ENCODE peak calls at places on chromosomes 4 and X, in seven cellular contexts. M is WERI-Rb-1, Y is cardiac muscle cell, W is heart left ventricle, L is fibroblast of mammary gland, F is left ventricle myocardium inferior, T is fibroblast of pulmonary artery. C is an unnamed sample.

GRCh38 chr4:147924604-147925412 is 192.9 kb downstream of the ARHGAP10 start:
- DNase-seq in Y (peak), W (no peak), T (peak), L (peak), F (no peak), M (peak), C (peak)

GRCh38 chrX:45801554-45801953 is 600.9 kb upstream of the DIPK2B start:
- DNase-seq in T (peak), W (no peak), L (peak), F (no peak), M (no peak), Y (peak), C (peak)

GRCh38 chr4:169080970-169081369 is 70.9 kb upstream of the CBR4 start:
- DNase-seq in M (no peak), F (no peak), T (peak), Y (no peak), L (peak), W (no peak), C (peak)

GRCh38 chrX:64850371-64851082 is 125.7 kb downstream of the ZC4H2 start:
- DNase-seq in W (no peak), L (no peak), Y (no peak), F (no peak), T (no peak), M (no peak), C (no peak)

GRCh38 chr4:158170691-158171455 is 2.0 kb downstream of the GASK1B start:
- DNase-seq in T (peak), F (peak), L (peak), M (peak), W (peak), Y (no peak), C (peak)

GRCh38 chr4:137200322-137200721 is 332.0 kb downstream of the PCDH18 start:
- DNase-seq in Y (no peak), W (no peak), F (no peak), L (no peak), T (no peak), M (no peak), C (no peak)

GRCh38 chrX:123731987-123732678 is 719 bp downstream of the THOC2 start:
- DNase-seq in W (no peak), L (no peak), F (no peak), T (no peak), M (peak), Y (peak), C (peak)

GRCh38 chrX:20595928-20596550 is 329.3 kb upstream of the RPS6KA3 start:
- DNase-seq in M (no peak), Y (no peak), W (no peak), T (peak), F (no peak), L (peak), C (peak)

GRCh38 chrX:39445336-39445735 is 644.1 kb downstream of the MID1IP1 start:
- DNase-seq in T (peak), F (no peak), M (peak), Y (peak), W (no peak), L (no peak), C (no peak)

GRCh38 chrX:68699960-68700746 is 52.7 kb downstream of the STARD8 start:
- DNase-seq in Y (no peak), F (no peak), M (no peak), W (no peak), T (peak), L (peak), C (no peak)

GRCh38 chr4:93203708-93204107 is 624.8 kb upstream of the ATOH1 start:
- DNase-seq in T (peak), F (no peak), Y (no peak), W (no peak), L (peak), M (no peak), C (no peak)

GRCh38 chrX:63889001-63889400 is 104.0 kb upstream of the ARHGEF9 start:
- DNase-seq in W (no peak), T (peak), M (no peak), L (peak), F (no peak), Y (no peak), C (peak)

GRCh38 chrX:22534643-22535042 is 261.9 kb downstream of the CBLL2 start:
- DNase-seq in F (peak), M (no peak), Y (no peak), W (no peak), T (peak), L (peak), C (peak)

GRCh38 chrX:71536285-71536684 is 3.4 kb downstream of the OGT start:
- DNase-seq in F (no peak), L (no peak), Y (no peak), M (no peak), W (no peak), T (no peak), C (no peak)

GRCh38 chr4:75769044-75769443 is 44.7 kb downstream of the USO1 start:
- DNase-seq in W (no peak), T (peak), F (no peak), M (no peak), L (peak), Y (no peak), C (peak)

GRCh38 chrX:4397471-4397870 is 684.0 kb upstream of the PRKX start:
- DNase-seq in F (no peak), T (no peak), Y (no peak), W (no peak), L (no peak), M (no peak), C (no peak)

GRCh38 chrX:134544614-134545255 is 84.8 kb downstream of the HPRT1 start:
- DNase-seq in F (no peak), M (no peak), Y (peak), L (no peak), W (no peak), T (no peak), C (no peak)

GRCh38 chrX:118978451-118978850 is 4.0 kb downstream of the LONRF3 start:
- DNase-seq in M (no peak), Y (no peak), W (no peak), F (no peak), T (no peak), L (no peak), C (no peak)

GRCh38 chr4:174672276-174672675 is 150.0 kb upstream of the HPGD start:
- DNase-seq in L (no peak), W (no peak), M (no peak), Y (no peak), T (no peak), F (no peak), C (no peak)

GRCh38 chr4:148964456-148964855 is 522.2 kb upstream of the NR3C2 start:
- DNase-seq in L (no peak), W (no peak), T (no peak), F (no peak), M (peak), Y (no peak), C (no peak)

GRCh38 chrX:70436380-70436779 is 8.3 kb upstream of the DLG3 start:
- DNase-seq in L (peak), M (peak), Y (peak), W (no peak), F (no peak), T (no peak), C (no peak)

GRCh38 chrX:68698955-68699354 is 51.5 kb downstream of the STARD8 start:
- DNase-seq in M (no peak), W (no peak), F (no peak), Y (no peak), L (no peak), T (no peak), C (no peak)

GRCh38 chr4:106444557-106444956 is 76.0 kb upstream of the GIMD1 start:
- DNase-seq in Y (no peak), F (no peak), W (no peak), L (no peak), T (peak), M (no peak), C (no peak)

GRCh38 chr4:1402516-1403101 is 3.6 kb downstream of the NKX1-1 start:
- DNase-seq in Y (no peak), L (no peak), M (peak), T (no peak), F (no peak), W (no peak), C (no peak)

GRCh38 chr4:176137626-176138025 is 57.8 kb downstream of the SPATA4 start:
- DNase-seq in T (peak), M (no peak), L (peak), Y (no peak), F (no peak), W (no peak), C (no peak)

GRCh38 chr4:76449362-76449767 is 14.3 kb downstream of the SHROOM3 start:
- DNase-seq in W (no peak), M (no peak), F (no peak), L (no peak), T (peak), Y (no peak), C (no peak)

GRCh38 chr4:665381-665750 is 8.7 kb downstream of the ATP5ME start:
- DNase-seq in Y (no peak), M (no peak), W (peak), T (no peak), F (no peak), L (no peak), C (no peak)

GRCh38 chr4:158250321-158250720 is 40.0 kb downstream of the TMEM144 start:
- DNase-seq in T (no peak), Y (no peak), L (no peak), F (no peak), M (no peak), W (no peak), C (no peak)

GRCh38 chr4:152843476-152844107 is 63.8 kb downstream of the ARFIP1 start:
- DNase-seq in Y (no peak), L (no peak), T (no peak), F (no peak), W (no peak), M (peak), C (no peak)

GRCh38 chr4:3065551-3065950 is 8.8 kb downstream of the HTT-AS start:
- DNase-seq in W (no peak), T (no peak), F (no peak), L (peak), M (no peak), Y (no peak), C (peak)

GRCh38 chr4:43132010-43132582 is 239.6 kb downstream of the GRXCR1 start:
- DNase-seq in M (peak), W (no peak), T (peak), F (peak), Y (peak), L (peak), C (peak)

GRCh38 chr4:118141240-118141639 is 107.0 kb downstream of the NDST3 start:
- DNase-seq in L (no peak), T (no peak), W (no peak), F (no peak), M (no peak), Y (no peak), C (no peak)

GRCh38 chrX:46796574-46797191 is 37.8 kb upstream of the SLC9A7 start:
- DNase-seq in W (peak), L (peak), F (peak), Y (peak), M (peak), T (peak), C (peak)

GRCh38 chrX:104309169-104309568 is 54.4 kb upstream of the ESX1 start:
- DNase-seq in M (no peak), F (no peak), Y (no peak), L (no peak), T (no peak), W (no peak), C (no peak)
- TF ChIP-seq CTCF in M (peak), F (no peak), Y (peak), L (peak), T (peak), W (no peak), C (peak)

GRCh38 chr4:100641326-100641725 is 123.5 kb upstream of the EMCN start:
- DNase-seq in F (no peak), Y (no peak), T (no peak), W (no peak), M (no peak), L (no peak), C (no peak)
- H3K4me3 ChIP-seq in F (no peak), Y (no peak), T (no peak), W (no peak), M (no peak), L (no peak), C (no peak)

GRCh38 chr4:70601422-70602039 is 9.5 kb downstream of the AMBN start:
- DNase-seq in T (peak), F (no peak), M (peak), Y (peak), W (peak), L (peak), C (peak)
- TF ChIP-seq CTCF in T (peak), F (peak), M (peak), Y (peak), W (peak), L (peak), C (peak)

GRCh38 chr4:12053951-12054350 is 625.3 kb upstream of the HS3ST1 start:
- DNase-seq in L (no peak), W (no peak), T (peak), Y (no peak), F (no peak), M (no peak), C (no peak)

GRCh38 chr4:12050357-12050756 is 621.7 kb upstream of the HS3ST1 start:
- DNase-seq in L (no peak), W (no peak), Y (no peak), F (no peak), T (no peak), M (no peak), C (no peak)
- H3K4me3 ChIP-seq in L (no peak), W (no peak), Y (no peak), F (no peak), T (no peak), M (no peak), C (no peak)

GRCh38 chr4:155773196-155773800 is 14.5 kb downstream of the GUCY1B1 start:
- DNase-seq in W (no peak), M (no peak), F (no peak), T (no peak), Y (no peak), L (no peak), C (peak)
- TF ChIP-seq CTCF in W (no peak), M (no peak), F (no peak), T (no peak), Y (no peak), L (no peak), C (no peak)

DNA sequence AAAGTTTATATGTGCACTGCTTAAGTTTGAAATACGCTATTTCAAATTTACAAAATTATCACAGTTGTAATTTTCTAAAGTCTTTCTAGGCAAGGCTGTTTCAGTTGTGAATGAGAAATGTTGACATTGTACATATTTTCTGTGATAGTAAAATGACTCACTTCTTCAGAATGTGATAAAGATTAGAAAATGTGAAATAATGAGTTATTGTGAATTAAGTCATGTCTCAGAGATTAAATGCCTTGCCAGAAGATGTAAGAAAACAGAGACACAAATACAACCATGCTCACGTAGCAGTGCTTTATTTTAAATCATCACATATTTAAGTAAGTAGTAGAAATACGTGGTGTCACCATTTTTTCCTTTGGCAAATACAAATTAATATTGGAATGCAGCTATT is 770 bp downstream of the CLCN4 start:
- DNase-seq in L (no peak), M (no peak), F (no peak), W (no peak), T (peak), Y (no peak), C (peak)
- H3K4me3 ChIP-seq in L (no peak), M (no peak), F (peak), W (peak), T (peak), Y (peak), C (peak)

GRCh38 chr4:10893417-10893816 is 208.8 kb upstream of the CLNK start:
- DNase-seq in W (no peak), L (no peak), F (no peak), M (peak), T (no peak), Y (peak), C (no peak)

GRCh38 chr4:10891866-10892265 is 207.3 kb upstream of the CLNK start:
- DNase-seq in F (no peak), L (no peak), W (no peak), M (peak), T (no peak), Y (no peak), C (no peak)

GRCh38 chr4:10887600-10887999 is 203.0 kb upstream of the CLNK start:
- DNase-seq in Y (no peak), F (no peak), T (no peak), M (no peak), L (no peak), W (no peak), C (no peak)

DNA sequence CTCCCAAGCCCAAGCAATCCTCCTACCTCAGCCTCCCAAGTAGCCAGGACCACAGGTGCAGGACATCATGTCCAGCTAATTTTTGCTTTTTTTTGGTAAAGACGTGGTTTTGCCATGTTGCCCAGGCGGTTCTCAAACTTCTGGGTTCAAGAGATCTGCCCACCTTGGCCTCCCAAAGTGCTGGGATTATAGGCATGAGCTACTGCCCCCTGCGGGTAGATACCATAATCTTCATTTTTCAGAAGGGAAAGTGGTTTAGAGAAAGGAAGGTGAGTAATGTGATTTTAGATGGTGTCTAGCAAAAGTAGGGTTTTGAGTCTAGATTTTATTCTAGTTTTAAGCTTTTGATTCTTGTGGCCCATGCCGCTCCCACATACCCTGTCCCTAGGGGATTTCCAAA is 205.3 kb upstream of the CLNK start:
- DNase-seq in L (no peak), W (no peak), T (no peak), Y (no peak), F (no peak), M (no peak), C (no peak)
- TF ChIP-seq CTCF in L (no peak), W (no peak), T (no peak), Y (no peak), F (no peak), M (no peak), C (no peak)

GRCh38 chrX:100410083-100410590 is at the start of gene PCDH19:
- DNase-seq in T (peak), L (peak), F (peak), Y (peak), M (no peak), W (peak), C (peak)

GRCh38 chrX:100407147-100407783 is 2.8 kb downstream of the PCDH19 start:
- DNase-seq in F (no peak), L (no peak), M (no peak), T (no peak), Y (no peak), W (no peak), C (no peak)

GRCh38 chrX:100409316-100410082 is 574 bp downstream of the PCDH19 start:
- DNase-seq in L (peak), M (no peak), Y (no peak), W (no peak), F (no peak), T (peak), C (peak)

GRCh38 chrX:100407784-100408642 is 2.1 kb downstream of the PCDH19 start:
- DNase-seq in F (no peak), Y (peak), L (no peak), M (no peak), W (no peak), T (no peak), C (no peak)

GRCh38 chrX:100408643-100409315 is 1.3 kb downstream of the PCDH19 start:
- DNase-seq in F (no peak), T (no peak), W (no peak), Y (peak), M (no peak), L (no peak), C (no peak)
- H3K4me3 ChIP-seq in F (peak), T (no peak), W (peak), Y (peak), M (no peak), L (no peak), C (no peak)

GRCh38 chrX:154321624-154322023 is 26.0 kb downstream of the TKTL1 start:
- DNase-seq in F (no peak), Y (no peak), M (peak), W (no peak), L (no peak), T (no peak), C (no peak)

GRCh38 chrX:154320406-154320805 is 24.8 kb downstream of the TKTL1 start:
- DNase-seq in F (no peak), Y (no peak), L (no peak), M (no peak), W (no peak), T (no peak), C (no peak)

GRCh38 chrX:154315416-154315815 is 19.8 kb downstream of the TKTL1 start:
- DNase-seq in L (no peak), Y (no peak), T (no peak), M (no peak), F (no peak), W (no peak), C (no peak)

GRCh38 chrX:154321152-154321551 is 25.6 kb downstream of the TKTL1 start:
- DNase-seq in F (no peak), Y (no peak), M (no peak), W (no peak), L (no peak), T (no peak), C (no peak)

GRCh38 chrX:154317391-154318000 is 21.9 kb downstream of the TKTL1 start:
- DNase-seq in L (peak), M (peak), W (no peak), T (peak), Y (peak), F (no peak), C (peak)
- TF ChIP-seq CTCF in L (peak), M (peak), W (peak), T (peak), Y (peak), F (peak), C (peak)

DNA sequence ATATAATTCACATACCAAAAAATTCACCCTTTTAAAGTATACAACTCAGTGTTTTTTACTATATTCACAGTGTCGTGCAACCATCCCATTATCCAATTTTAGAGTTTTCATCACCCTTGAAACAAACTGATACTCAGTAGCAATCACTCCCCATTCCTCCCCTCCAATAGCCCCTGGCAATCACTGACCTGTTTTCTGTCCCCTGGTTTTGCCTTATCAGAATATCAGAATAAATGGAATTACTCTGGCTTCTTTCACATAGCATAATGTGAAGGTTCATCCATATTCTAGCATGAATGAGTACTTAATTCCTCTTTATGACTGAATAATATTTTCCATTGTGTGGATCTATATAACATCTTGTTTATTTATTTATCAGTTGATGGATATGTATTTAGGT is 153.2 kb downstream of the AASDH start:
- DNase-seq in T (no peak), F (no peak), Y (no peak), W (no peak), L (no peak), M (no peak), C (no peak)
- H3K4me3 ChIP-seq in T (no peak), F (no peak), Y (no peak), W (no peak), L (no peak), M (no peak), C (no peak)

C was measured in fibroblast of villous mesenchyme.